ENCODE peak calls at places on chromosomes 3 and 15, in ten cellular contexts. I is stimulated activated effector memory CD8-positive, alpha-beta T cell treated with anti-CD3 and anti-CD28 coated beads, Interleukin-12 subunit alpha, Interleukin-12 subunit beta, amount 100 ng/mL, for 72 hours; L is GF-D8; E is foreskin fibroblast; X is fibroblast of the conjunctiva; G is activated CD8-positive, alpha-beta memory T cell treated with anti-CD3 and anti-CD28 coated beads for 4 hours; D is effector memory CD4-positive, alpha-beta T cell; U is RCC 7860; A is NCI-H2171 treated with DMSO at 0.1 percent for 48 hours; O is lower lobe of right lung. S is an unnamed sample.

GRCh38 chr3:83953417-83954089 is 1005.2 kb upstream of the CADM2 start:
- DNase-seq in E (no peak), U (no peak), L (no peak), A (no peak), D (no peak), X (no peak), G (no peak), O (no peak), I (no peak), S (no peak)

GRCh38 chr15:70714575-70714974 is 48.8 kb downstream of the UACA start:
- DNase-seq in L (no peak), O (no peak), G (no peak), I (no peak), A (no peak), X (no peak), U (no peak), E (no peak), D (no peak), S (no peak)

GRCh38 chr15:95304116-95304873 is 1026.2 kb upstream of the NR2F2 start:
- DNase-seq in A (no peak), X (peak; percentile 17), U (no peak), L (no peak), G (no peak), I (no peak), D (no peak), O (no peak), E (peak; percentile 21), S (no peak)

GRCh38 chr3:114584734-114585371 is 291.0 kb downstream of the TIGIT start:
- DNase-seq in O (no peak), E (no peak), L (no peak), X (no peak), U (no peak), I (no peak), A (no peak), G (no peak), D (no peak), S (no peak)

GRCh38 chr15:57751177-57751800 is 44.8 kb downstream of the POLR2M start:
- DNase-seq in O (no peak), I (no peak), D (no peak), E (peak; percentile 30), X (peak; percentile 32), A (peak; percentile 20), L (no peak), U (peak; percentile 14), G (no peak), S (no peak)

GRCh38 chr3:54827766-54828165 is 100.1 kb downstream of the LRTM1 start:
- DNase-seq in I (no peak), D (no peak), X (no peak), U (no peak), A (no peak), E (no peak), O (no peak), L (no peak), G (no peak), S (no peak)

GRCh38 chr3:880371-880770 is 212.5 kb upstream of the CNTN6 start:
- DNase-seq in A (no peak), I (no peak), E (no peak), X (no peak), L (no peak), G (no peak), D (no peak), O (no peak), U (no peak), S (no peak)

GRCh38 chr3:63048365-63048764 is 173.1 kb upstream of the CADPS start:
- DNase-seq in O (no peak), X (no peak), L (no peak), D (no peak), I (no peak), A (no peak), E (no peak), U (no peak), G (no peak), S (no peak)